ENCODE peak calls at places on chromosome 17, in seven cellular contexts. P is transverse colon, M is mesenchymal stem cell, W is sigmoid colon, L is adrenal gland, V is mesendoderm, N is heart right ventricle. R is an unnamed sample. For H3K4me1, the result is how much of the 10 kb centered on the place peaks cover.

GRCh38 chr17:82333279-82334171 is at the start of gene SECTM1:
- DNase-seq in N (peak), L (no peak), P (peak), M (peak), W (peak), V (no peak), R (peak)

GRCh38 chr17:67460097-67460496 is 83.0 kb downstream of the PITPNC1 start:
- DNase-seq in V (no peak), W (no peak), P (no peak), L (no peak), N (no peak), M (no peak), R (no peak)

GRCh38 chr17:57629470-57629869 is 115.6 kb downstream of the CCDC182 start:
- DNase-seq in N (no peak), W (no peak), V (no peak), P (peak), M (no peak), L (no peak), R (peak)

GRCh38 chr17:3695723-3696411 is at the start of gene P2RX5:
- DNase-seq in P (peak), V (peak), N (no peak), L (no peak), W (no peak), M (peak), R (peak)

GRCh38 chr17:67836205-67836987 is 11.1 kb downstream of the BPTF start:
- DNase-seq in L (no peak), M (peak), N (no peak), P (no peak), V (no peak), W (no peak), R (no peak)

GRCh38 chr17:59435238-59435637 is 103.8 kb downstream of the YPEL2 start:
- DNase-seq in L (no peak), V (no peak), M (peak), N (no peak), W (no peak), P (no peak), R (no peak)

GRCh38 chr17:48491527-48492273 is 39.1 kb downstream of the HOXB1 start:
- DNase-seq in N (no peak), V (no peak), P (no peak), M (peak), L (no peak), W (no peak), R (no peak)

GRCh38 chr17:4433515-4434031 is at the start of gene SPNS3:
- DNase-seq in L (no peak), W (no peak), V (no peak), P (no peak), N (no peak), M (no peak), R (no peak)

GRCh38 chr17:41777579-41778188 is 8.8 kb downstream of the JUP start:
- DNase-seq in P (peak), N (peak), M (peak), L (peak), V (peak), W (peak), R (peak)

GRCh38 chr17:15083225-15083624 is 181.9 kb downstream of the PMP22 start:
- DNase-seq in L (no peak), W (no peak), V (peak), N (no peak), M (peak), P (no peak), R (no peak)

GRCh38 chr17:19448341-19449268 is 37.6 kb downstream of the RNF112 start:
- DNase-seq in V (no peak), N (no peak), M (peak), P (no peak), L (peak), W (peak), R (no peak)

GRCh38 chr17:51119415-51120356 is 982 bp downstream of the SPAG9 start:
- DNase-seq in V (peak), M (peak), L (peak), N (peak), W (peak), P (peak), R (peak)

GRCh38 chr17:80347536-80347935 is 67.4 kb upstream of the ENDOV start:
- DNase-seq in N (no peak), P (no peak), M (no peak), W (no peak), L (no peak), V (no peak), R (no peak)

GRCh38 chr17:51563961-51564360 is 303.6 kb downstream of the UTP18 start:
- DNase-seq in V (no peak), L (no peak), M (no peak), N (no peak), P (no peak), W (no peak), R (no peak)

GRCh38 chr17:49822829-49823228 is 25.0 kb downstream of the TAC4 start:
- DNase-seq in N (peak), P (peak), L (no peak), W (peak), M (no peak), V (no peak), R (no peak)

GRCh38 chr17:80720624-80721577 is 176.3 kb downstream of the RPTOR start:
- DNase-seq in W (no peak), M (peak), N (no peak), P (peak), V (peak), L (no peak), R (no peak)

GRCh38 chr17:29588561-29589411 is 662 bp downstream of the GIT1 start:
- DNase-seq in V (peak), M (peak), W (no peak), N (peak), L (peak), P (peak), R (no peak)

GRCh38 chr17:29588017-29588557 is 1.4 kb downstream of the GIT1 start:
- DNase-seq in V (no peak), L (peak), W (no peak), N (peak), P (no peak), M (no peak), R (no peak)

GRCh38 chr17:29590979-29591736 is 1.7 kb upstream of the GIT1 start:
- DNase-seq in P (peak), L (no peak), W (peak), N (peak), M (peak), V (peak), R (peak)

GRCh38 chr17:29590261-29590978 is 972 bp upstream of the GIT1 start:
- DNase-seq in V (no peak), P (peak), M (peak), N (peak), L (peak), W (peak), R (peak)

DNA sequence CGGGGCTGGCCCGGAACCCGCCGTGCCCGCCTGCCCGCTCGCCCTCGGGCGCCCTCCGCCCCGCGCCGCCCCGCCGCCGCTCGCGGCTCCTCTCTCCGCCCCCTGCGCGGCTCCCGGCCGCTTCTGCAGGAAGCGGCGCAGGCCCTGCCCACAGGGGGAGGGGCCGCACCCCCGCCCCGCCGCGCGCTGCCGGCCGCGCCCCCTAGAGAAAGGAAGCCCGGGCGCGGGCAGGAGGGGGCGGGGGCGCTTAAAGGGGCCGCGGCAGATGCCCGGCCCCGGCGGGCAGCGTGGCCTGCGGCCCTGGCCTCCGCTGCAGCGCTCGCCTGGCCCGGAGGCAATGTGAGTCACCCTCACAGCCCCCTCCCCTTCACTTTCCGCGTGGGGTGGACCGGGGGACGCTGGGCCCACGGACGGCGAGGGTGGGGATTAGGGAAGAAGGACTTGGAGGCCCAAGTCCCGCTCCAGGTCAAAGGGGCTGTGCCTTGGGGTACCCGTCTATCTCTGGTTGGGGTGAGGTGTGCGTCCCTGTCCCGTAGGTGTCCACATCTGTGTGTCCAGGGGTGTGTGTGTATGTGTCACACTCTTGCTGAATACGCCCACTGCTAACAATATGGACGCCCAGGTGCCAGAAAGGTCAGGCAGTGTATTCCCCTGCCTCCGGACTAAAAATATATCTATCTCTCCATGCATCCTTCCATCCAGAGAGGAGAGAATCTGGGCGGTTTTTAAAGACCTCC is at the start of gene GIT1:
- DNase-seq in M (peak), P (peak), W (peak), V (peak), L (peak), N (peak), R (peak)
- H3K4me1 ChIP-seq in M (half or more), P (half or more), W (half or more), V (under half), L (under half), N (half or more), R (under half)

GRCh38 chr17:31496601-31497000 is 105.1 kb downstream of the RAB11FIP4 start:
- DNase-seq in M (no peak), L (no peak), V (no peak), P (no peak), W (no peak), N (no peak), R (no peak)

GRCh38 chr17:31496097-31496496 is 104.6 kb downstream of the RAB11FIP4 start:
- DNase-seq in W (no peak), L (no peak), V (no peak), M (no peak), N (no peak), P (no peak), R (no peak)

GRCh38 chr17:31497994-31498826 is 106.7 kb downstream of the RAB11FIP4 start:
- DNase-seq in V (no peak), P (no peak), M (no peak), L (no peak), N (no peak), W (no peak), R (no peak)

GRCh38 chr17:31497431-31497830 is 106.0 kb downstream of the RAB11FIP4 start:
- DNase-seq in M (no peak), L (no peak), P (no peak), N (no peak), W (no peak), V (no peak), R (no peak)

GRCh38 chr17:31499771-31500554 is 108.5 kb downstream of the RAB11FIP4 start:
- DNase-seq in L (no peak), P (peak), N (peak), W (no peak), V (peak), M (no peak), R (no peak)
- H3K4me1 ChIP-seq in L (under half), P (under half), N (under half), W (under half), V (under half), M (under half), R (under half)

DNA sequence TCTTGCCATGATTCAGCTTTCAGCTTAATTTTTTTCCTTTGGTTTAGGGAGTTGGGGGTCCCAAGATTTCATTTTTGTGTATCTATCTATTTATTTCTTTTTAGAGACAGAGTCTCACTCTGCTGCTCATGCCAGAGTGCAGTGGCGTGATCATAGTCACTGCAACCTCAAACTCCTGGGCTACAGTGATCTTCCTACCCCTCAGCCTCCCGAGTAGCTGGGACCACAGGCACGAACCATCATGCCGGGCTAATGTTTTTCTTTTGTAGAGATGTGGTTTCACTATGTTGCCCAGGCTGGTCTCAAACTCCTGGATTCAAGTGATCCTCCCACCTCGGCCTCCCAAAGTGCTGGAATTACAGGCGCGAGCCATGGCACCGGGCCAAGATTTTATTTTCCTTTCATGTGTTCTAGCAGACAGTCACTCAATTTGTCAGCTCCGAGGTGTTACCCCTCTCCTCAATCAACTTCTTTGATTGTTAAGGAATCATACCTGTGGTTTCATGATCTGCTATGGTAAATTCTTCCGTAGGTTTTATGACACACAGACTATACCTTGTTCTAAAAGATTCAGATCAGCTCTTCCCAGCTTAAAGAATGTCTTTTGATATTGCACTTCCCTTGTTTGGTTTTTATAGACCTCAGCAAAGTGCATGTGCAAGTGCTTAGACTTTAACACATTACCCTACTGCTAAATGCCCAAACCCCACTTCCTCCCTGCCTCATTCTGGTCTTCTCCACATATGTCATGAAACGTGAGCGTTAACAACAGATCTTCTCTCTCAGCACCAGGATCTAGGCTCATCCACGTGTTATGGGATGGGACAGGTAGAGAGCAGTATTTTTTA is 13.0 kb downstream of the UNC45B start:
- DNase-seq in M (no peak), P (no peak), N (no peak), W (no peak), L (no peak), V (no peak), R (peak)
- H3K4me1 ChIP-seq in M (under half), P (under half), N (under half), W (under half), L (under half), V (under half), R (under half)

GRCh38 chr17:75908201-75908600 is 3.5 kb upstream of the MRPL38 start:
- DNase-seq in W (no peak), P (peak), V (peak), L (no peak), M (no peak), N (peak), R (peak)
- H3K4me1 ChIP-seq in W (under half), P (under half), V (under half), L (under half), M (under half), N (under half), R (under half)

DNA sequence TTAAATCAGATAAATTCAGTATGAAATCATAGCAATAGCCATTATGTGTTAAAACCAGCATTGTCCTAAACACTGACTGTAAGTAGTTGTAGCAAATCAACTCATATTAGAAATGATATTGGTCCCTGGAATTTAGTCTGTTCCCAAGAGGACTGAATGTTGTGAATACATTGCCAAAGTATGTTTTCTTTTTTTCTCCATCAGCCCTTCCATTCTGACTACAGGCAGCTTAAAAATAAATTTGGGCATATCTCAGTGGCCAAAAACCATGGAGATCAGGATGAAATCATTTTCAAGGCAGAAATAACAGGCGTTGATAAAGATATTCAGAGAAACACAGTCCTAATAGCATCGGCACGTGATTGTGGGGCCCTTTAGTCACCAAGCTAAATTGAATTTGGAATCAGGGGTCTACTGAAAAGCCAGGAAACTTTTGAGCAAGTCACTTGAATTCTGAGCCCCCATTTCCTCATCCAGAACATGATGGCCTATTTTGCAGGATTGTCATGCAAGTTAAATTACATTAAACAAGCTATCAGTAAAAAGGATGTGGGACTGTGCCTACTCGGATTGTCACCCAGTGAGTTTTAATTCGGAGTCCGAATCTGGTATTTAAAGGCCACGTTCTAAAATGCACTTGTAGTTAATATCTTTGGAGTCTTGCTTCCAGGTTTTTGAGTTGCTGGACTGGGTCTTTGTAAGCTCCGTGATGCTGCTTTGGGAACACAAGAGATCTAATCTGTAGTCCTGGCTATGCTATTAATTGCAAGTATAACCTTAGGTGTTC is 17.0 kb downstream of the HLF start:
- DNase-seq in L (no peak), N (no peak), V (no peak), M (no peak), P (no peak), W (no peak), R (no peak)
- H3K4me1 ChIP-seq in L (under half), N (half or more), V (under half), M (under half), P (under half), W (half or more), R (under half)

GRCh38 chr17:74061758-74062157 is 141.7 kb upstream of the RPL38 start:
- DNase-seq in L (no peak), N (no peak), P (no peak), V (no peak), M (no peak), W (no peak), R (no peak)
- H3K4me1 ChIP-seq in L (under half), N (under half), P (under half), V (under half), M (under half), W (under half), R (under half)

GRCh38 chr17:39702901-39703893 is 3.3 kb downstream of the ERBB2 start:
- DNase-seq in N (no peak), V (no peak), W (no peak), P (no peak), L (no peak), M (peak), R (peak)
- H3K4me1 ChIP-seq in N (under half), V (under half), W (under half), P (half or more), L (under half), M (under half), R (under half)

GRCh38 chr17:78647030-78647429 is 69.8 kb upstream of the DNAH17 start:
- DNase-seq in L (no peak), V (no peak), N (no peak), W (peak), P (no peak), M (no peak), R (peak)
- H3K4me1 ChIP-seq in L (under half), V (under half), N (under half), W (under half), P (under half), M (under half), R (under half)